ENCODE peak calls at places on chromosomes 7 and 10, in ten cellular contexts. One of them, this sample, is unnamed.

GRCh38 chr7:17725761-17726160 is 214.5 kb downstream of the SNX13 start:
- DNase-seq in transverse colon: no peak
- DNase-seq in upper lobe of right lung: no peak
- DNase-seq in CD4-positive, alpha-beta T cell: no peak
- DNase-seq in OCI-LY7: no peak
- DNase-seq in GM12878: no peak
- DNase-seq in ovary: no peak
- DNase-seq in fibroblast of mammary gland: peak; percentile 55
- DNase-seq in endothelial cell: no peak
- DNase-seq in upper lobe of left lung: no peak
- DNase-seq in this sample: no peak

GRCh38 chr10:93548376-93549071 is 17.9 kb upstream of the FFAR4 start:
- DNase-seq in CD4-positive, alpha-beta T cell: no peak
- DNase-seq in endothelial cell: no peak
- DNase-seq in upper lobe of right lung: no peak
- DNase-seq in upper lobe of left lung: no peak
- DNase-seq in ovary: no peak
- DNase-seq in GM12878: no peak
- DNase-seq in OCI-LY7: no peak
- DNase-seq in fibroblast of mammary gland: no peak
- DNase-seq in transverse colon: no peak
- DNase-seq in this sample: no peak

GRCh38 chr7:57385668-57386067 is 64.3 kb upstream of the ZNF716 start:
- DNase-seq in OCI-LY7: no peak
- DNase-seq in fibroblast of mammary gland: no peak
- DNase-seq in GM12878: no peak
- DNase-seq in ovary: no peak
- DNase-seq in upper lobe of left lung: no peak
- DNase-seq in transverse colon: no peak
- DNase-seq in endothelial cell: no peak
- DNase-seq in CD4-positive, alpha-beta T cell: no peak
- DNase-seq in upper lobe of right lung: no peak
- DNase-seq in this sample: no peak

GRCh38 chr10:92242910-92243671 is 47.8 kb downstream of the CPEB3 start:
- DNase-seq in transverse colon: peak; percentile 66
- DNase-seq in GM12878: no peak
- DNase-seq in OCI-LY7: peak; percentile 77
- DNase-seq in upper lobe of left lung: peak; percentile 77
- DNase-seq in upper lobe of right lung: peak; percentile 70
- DNase-seq in ovary: peak; percentile 36
- DNase-seq in endothelial cell: peak; percentile 44
- DNase-seq in fibroblast of mammary gland: peak; percentile 33
- DNase-seq in CD4-positive, alpha-beta T cell: no peak
- DNase-seq in this sample: no peak

GRCh38 chr7:45435846-45436245 is 138.3 kb upstream of the ADCY1 start:
- DNase-seq in ovary: no peak
- DNase-seq in endothelial cell: no peak
- DNase-seq in GM12878: no peak
- DNase-seq in CD4-positive, alpha-beta T cell: no peak
- DNase-seq in transverse colon: no peak
- DNase-seq in fibroblast of mammary gland: peak; percentile 93
- DNase-seq in upper lobe of left lung: no peak
- DNase-seq in OCI-LY7: no peak
- DNase-seq in upper lobe of right lung: no peak
- DNase-seq in this sample: no peak

GRCh38 chr10:110074986-110075664 is 67.3 kb downstream of the ADD3 start:
- DNase-seq in upper lobe of right lung: no peak
- DNase-seq in endothelial cell: no peak
- DNase-seq in upper lobe of left lung: no peak
- DNase-seq in GM12878: no peak
- DNase-seq in fibroblast of mammary gland: peak; percentile 93
- DNase-seq in OCI-LY7: peak; percentile 23
- DNase-seq in CD4-positive, alpha-beta T cell: no peak
- DNase-seq in transverse colon: no peak
- DNase-seq in ovary: no peak
- DNase-seq in this sample: no peak

GRCh38 chr10:12701696-12702095 is 299.8 kb downstream of the CCDC3 start:
- DNase-seq in transverse colon: no peak
- DNase-seq in endothelial cell: no peak
- DNase-seq in OCI-LY7: no peak
- DNase-seq in fibroblast of mammary gland: no peak
- DNase-seq in upper lobe of left lung: no peak
- DNase-seq in CD4-positive, alpha-beta T cell: no peak
- DNase-seq in GM12878: no peak
- DNase-seq in upper lobe of right lung: no peak
- DNase-seq in ovary: no peak
- DNase-seq in this sample: no peak

GRCh38 chr7:132732466-132732865 is 156.2 kb upstream of the PLXNA4 start:
- DNase-seq in upper lobe of left lung: no peak
- DNase-seq in CD4-positive, alpha-beta T cell: no peak
- DNase-seq in endothelial cell: no peak
- DNase-seq in OCI-LY7: no peak
- DNase-seq in transverse colon: no peak
- DNase-seq in ovary: no peak
- DNase-seq in GM12878: no peak
- DNase-seq in fibroblast of mammary gland: no peak
- DNase-seq in upper lobe of right lung: no peak
- DNase-seq in this sample: no peak

GRCh38 chr7:139186146-139186545 is 44.9 kb upstream of the UBN2 start:
- DNase-seq in OCI-LY7: no peak
- DNase-seq in transverse colon: no peak
- DNase-seq in upper lobe of left lung: no peak
- DNase-seq in endothelial cell: no peak
- DNase-seq in ovary: no peak
- DNase-seq in CD4-positive, alpha-beta T cell: no peak
- DNase-seq in GM12878: no peak
- DNase-seq in fibroblast of mammary gland: no peak
- DNase-seq in upper lobe of right lung: no peak
- DNase-seq in this sample: no peak

GRCh38 chr10:12332572-12333381 is 16.6 kb upstream of the CAMK1D start:
- DNase-seq in fibroblast of mammary gland: no peak
- DNase-seq in ovary: no peak
- DNase-seq in endothelial cell: no peak
- DNase-seq in GM12878: no peak
- DNase-seq in upper lobe of left lung: no peak
- DNase-seq in CD4-positive, alpha-beta T cell: no peak
- DNase-seq in OCI-LY7: no peak
- DNase-seq in upper lobe of right lung: no peak
- DNase-seq in transverse colon: no peak
- DNase-seq in this sample: peak; percentile 24

GRCh38 chr10:1187855-1188555 is 131.8 kb downstream of the WDR37 start:
- DNase-seq in CD4-positive, alpha-beta T cell: no peak
- DNase-seq in OCI-LY7: no peak
- DNase-seq in transverse colon: no peak
- DNase-seq in fibroblast of mammary gland: no peak
- DNase-seq in GM12878: no peak
- DNase-seq in upper lobe of left lung: peak; percentile 8
- DNase-seq in endothelial cell: no peak
- DNase-seq in upper lobe of right lung: no peak
- DNase-seq in ovary: no peak
- DNase-seq in this sample: peak; percentile 25

GRCh38 chr7:32400676-32401075 is 89.5 kb downstream of the LSM5 start:
- DNase-seq in OCI-LY7: no peak
- DNase-seq in endothelial cell: no peak
- DNase-seq in upper lobe of left lung: no peak
- DNase-seq in CD4-positive, alpha-beta T cell: no peak
- DNase-seq in transverse colon: no peak
- DNase-seq in GM12878: no peak
- DNase-seq in fibroblast of mammary gland: no peak
- DNase-seq in upper lobe of right lung: no peak
- DNase-seq in ovary: no peak
- DNase-seq in this sample: no peak
- TF ChIP-seq CTCF in OCI-LY7: no peak
- TF ChIP-seq CTCF in endothelial cell: no peak
- TF ChIP-seq CTCF in upper lobe of left lung: no peak
- TF ChIP-seq CTCF in CD4-positive, alpha-beta T cell: no peak
- TF ChIP-seq CTCF in transverse colon: no peak
- TF ChIP-seq CTCF in GM12878: no peak
- TF ChIP-seq CTCF in fibroblast of mammary gland: no peak
- TF ChIP-seq CTCF in upper lobe of right lung: no peak
- TF ChIP-seq CTCF in ovary: no peak
- TF ChIP-seq CTCF in this sample: no peak

GRCh38 chr10:75358835-75359421 is 42.6 kb downstream of the ZNF503 start:
- DNase-seq in ovary: no peak
- DNase-seq in OCI-LY7: no peak
- DNase-seq in GM12878: no peak
- DNase-seq in upper lobe of right lung: no peak
- DNase-seq in CD4-positive, alpha-beta T cell: no peak
- DNase-seq in upper lobe of left lung: no peak
- DNase-seq in endothelial cell: no peak
- DNase-seq in transverse colon: no peak
- DNase-seq in fibroblast of mammary gland: peak; percentile 83
- DNase-seq in this sample: no peak

GRCh38 chr10:75357500-75357899 is 44.1 kb downstream of the ZNF503 start:
- DNase-seq in ovary: no peak
- DNase-seq in upper lobe of left lung: no peak
- DNase-seq in GM12878: no peak
- DNase-seq in CD4-positive, alpha-beta T cell: no peak
- DNase-seq in transverse colon: no peak
- DNase-seq in OCI-LY7: no peak
- DNase-seq in fibroblast of mammary gland: no peak
- DNase-seq in endothelial cell: no peak
- DNase-seq in upper lobe of right lung: no peak
- DNase-seq in this sample: no peak

GRCh38 chr10:75367098-75367497 is 34.5 kb downstream of the ZNF503 start:
- DNase-seq in GM12878: no peak
- DNase-seq in OCI-LY7: no peak
- DNase-seq in upper lobe of left lung: no peak
- DNase-seq in fibroblast of mammary gland: no peak
- DNase-seq in ovary: no peak
- DNase-seq in CD4-positive, alpha-beta T cell: no peak
- DNase-seq in transverse colon: no peak
- DNase-seq in endothelial cell: no peak
- DNase-seq in upper lobe of right lung: no peak
- DNase-seq in this sample: peak; percentile 13

GRCh38 chr10:75358121-75358520 is 43.4 kb downstream of the ZNF503 start:
- DNase-seq in upper lobe of left lung: no peak
- DNase-seq in ovary: no peak
- DNase-seq in OCI-LY7: no peak
- DNase-seq in endothelial cell: no peak
- DNase-seq in GM12878: no peak
- DNase-seq in transverse colon: peak; percentile 67
- DNase-seq in fibroblast of mammary gland: no peak
- DNase-seq in upper lobe of right lung: no peak
- DNase-seq in CD4-positive, alpha-beta T cell: no peak
- DNase-seq in this sample: no peak

DNA sequence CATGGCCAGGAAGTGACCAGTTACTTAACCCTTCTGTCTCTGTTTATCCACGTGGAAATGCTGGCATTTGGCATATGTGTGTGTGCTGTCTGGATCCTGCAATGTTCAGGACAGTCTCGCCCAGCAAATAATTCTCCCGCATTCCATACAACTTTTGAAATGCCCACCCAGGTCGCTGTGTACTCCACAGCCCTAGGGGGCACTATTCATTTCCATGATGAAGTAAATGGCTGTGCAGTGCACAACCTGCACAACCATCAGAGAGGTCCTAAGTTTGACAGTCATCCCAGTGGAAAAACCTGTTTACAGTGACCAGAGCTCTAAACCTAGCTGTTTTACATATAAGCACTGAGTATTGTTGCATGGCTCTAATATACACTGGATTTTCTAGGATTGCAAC is 38.1 kb downstream of the ZNF503 start:
- DNase-seq in upper lobe of left lung: no peak
- DNase-seq in transverse colon: no peak
- DNase-seq in GM12878: no peak
- DNase-seq in OCI-LY7: no peak
- DNase-seq in upper lobe of right lung: no peak
- DNase-seq in endothelial cell: no peak
- DNase-seq in fibroblast of mammary gland: no peak
- DNase-seq in ovary: no peak
- DNase-seq in CD4-positive, alpha-beta T cell: no peak
- DNase-seq in this sample: peak; percentile 5
- TF ChIP-seq CTCF in upper lobe of left lung: no peak
- TF ChIP-seq CTCF in transverse colon: no peak
- TF ChIP-seq CTCF in GM12878: no peak
- TF ChIP-seq CTCF in OCI-LY7: no peak
- TF ChIP-seq CTCF in upper lobe of right lung: no peak
- TF ChIP-seq CTCF in endothelial cell: no peak
- TF ChIP-seq CTCF in fibroblast of mammary gland: no peak
- TF ChIP-seq CTCF in ovary: no peak
- TF ChIP-seq CTCF in CD4-positive, alpha-beta T cell: no peak
- TF ChIP-seq CTCF in this sample: no peak

DNA sequence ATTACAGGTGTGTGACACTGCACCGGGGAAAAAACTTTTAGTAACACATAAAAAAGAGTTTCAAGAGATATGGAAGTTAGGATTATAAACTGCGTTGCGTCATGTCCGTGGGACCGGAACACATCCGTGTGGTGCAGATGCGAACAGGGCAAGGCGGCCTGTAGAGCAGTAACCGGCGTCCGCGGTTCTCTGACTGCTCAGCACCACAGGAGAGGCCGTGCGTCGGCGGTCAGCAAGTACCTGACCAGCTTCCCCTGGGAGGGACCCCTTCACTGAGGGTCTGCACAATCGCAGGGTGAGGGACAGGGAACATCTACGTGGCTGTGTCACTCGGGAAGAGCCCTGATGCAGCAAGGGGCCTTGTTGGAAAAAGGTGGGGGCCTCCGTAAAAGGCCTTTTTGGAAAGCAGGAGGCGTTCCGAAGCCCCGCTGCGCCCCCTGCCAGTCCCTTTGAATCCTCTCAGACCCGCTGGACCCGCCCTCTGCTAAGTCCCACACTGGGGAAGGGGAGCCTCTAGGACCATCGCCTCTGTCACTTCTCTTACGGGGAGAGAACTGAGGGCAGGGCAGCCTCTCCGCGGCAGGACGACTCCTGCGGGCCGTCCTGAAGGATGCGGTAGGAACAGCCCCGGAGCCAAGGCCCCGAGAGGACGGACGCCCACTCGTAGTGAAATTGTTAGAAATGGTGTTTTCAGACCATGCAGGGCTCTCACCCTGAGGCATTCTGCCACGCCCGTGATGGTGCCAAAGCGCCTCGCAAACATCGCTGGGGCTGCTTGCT is 771.6 kb upstream of the COBL start:
- DNase-seq in CD4-positive, alpha-beta T cell: no peak
- DNase-seq in GM12878: no peak
- DNase-seq in endothelial cell: peak; percentile 47
- DNase-seq in ovary: no peak
- DNase-seq in transverse colon: no peak
- DNase-seq in upper lobe of left lung: no peak
- DNase-seq in fibroblast of mammary gland: no peak
- DNase-seq in upper lobe of right lung: no peak
- DNase-seq in OCI-LY7: no peak
- DNase-seq in this sample: peak; percentile 62
- TF ChIP-seq CTCF in CD4-positive, alpha-beta T cell: no peak
- TF ChIP-seq CTCF in GM12878: no peak
- TF ChIP-seq CTCF in endothelial cell: no peak
- TF ChIP-seq CTCF in ovary: no peak
- TF ChIP-seq CTCF in transverse colon: no peak
- TF ChIP-seq CTCF in upper lobe of left lung: no peak
- TF ChIP-seq CTCF in fibroblast of mammary gland: no peak
- TF ChIP-seq CTCF in upper lobe of right lung: no peak
- TF ChIP-seq CTCF in OCI-LY7: no peak
- TF ChIP-seq CTCF in this sample: no peak

DNA sequence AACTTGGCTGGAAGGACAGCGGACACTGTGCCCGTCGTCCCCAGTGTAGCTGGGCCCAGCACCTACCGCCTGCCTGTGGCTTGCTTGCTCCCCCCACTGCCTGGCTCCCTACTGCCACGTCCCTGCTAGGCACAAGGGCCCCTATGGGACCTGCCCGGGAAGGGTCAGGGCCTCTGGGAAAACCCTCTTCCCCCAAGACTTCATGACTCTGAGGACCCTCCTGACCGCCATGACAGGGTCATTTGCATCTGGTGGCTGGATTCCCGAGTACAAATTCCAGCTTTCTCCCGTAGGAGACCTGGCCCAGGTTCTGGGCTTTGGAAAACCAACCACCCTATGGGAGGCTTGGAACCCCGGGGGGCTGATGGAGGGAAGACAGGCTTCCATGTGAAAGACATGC is 1.4 kb upstream of the MMD2 start:
- DNase-seq in GM12878: no peak
- DNase-seq in OCI-LY7: no peak
- DNase-seq in upper lobe of left lung: no peak
- DNase-seq in transverse colon: no peak
- DNase-seq in fibroblast of mammary gland: no peak
- DNase-seq in CD4-positive, alpha-beta T cell: no peak
- DNase-seq in endothelial cell: no peak
- DNase-seq in ovary: no peak
- DNase-seq in upper lobe of right lung: no peak
- DNase-seq in this sample: peak; percentile 44
- TF ChIP-seq CTCF in GM12878: no peak
- TF ChIP-seq CTCF in OCI-LY7: no peak
- TF ChIP-seq CTCF in upper lobe of left lung: no peak
- TF ChIP-seq CTCF in transverse colon: no peak
- TF ChIP-seq CTCF in fibroblast of mammary gland: no peak
- TF ChIP-seq CTCF in CD4-positive, alpha-beta T cell: no peak
- TF ChIP-seq CTCF in endothelial cell: no peak
- TF ChIP-seq CTCF in ovary: no peak
- TF ChIP-seq CTCF in upper lobe of right lung: no peak
- TF ChIP-seq CTCF in this sample: no peak

This sample was measured in chondrocyte.